ENCODE peak calls at places on chromosomes 6 and 20, in six cellular contexts. F is HFFc6, N is prostate gland, I is GM12865, R is RWPE1, B is endothelial cell. O is an unnamed sample.

GRCh38 chr20:63747622-63748355 is 8.2 kb downstream of the SLC2A4RG start:
- DNase-seq in F (no peak), N (no peak), I (no peak), R (no peak), B (no peak), O (no peak)

GRCh38 chr20:48656661-48657211 is 171.1 kb downstream of the PREX1 start:
- DNase-seq in F (no peak), N (no peak), I (no peak), R (no peak), B (peak; percentile 40), O (no peak)

GRCh38 chr6:29627762-29628418 is 5.1 kb downstream of the GABBR1 start:
- DNase-seq in F (peak; percentile 64), N (peak; percentile 52), I (no peak), R (peak; percentile 48), B (peak; percentile 74), O (peak; percentile 42)

GRCh38 chr6:133555726-133556125 is 314.6 kb downstream of the EYA4 start:
- DNase-seq in F (no peak), N (no peak), I (no peak), R (no peak), B (no peak), O (no peak)

GRCh38 chr20:52103469-52103910 is 88.1 kb downstream of the ZFP64 start:
- DNase-seq in F (peak; percentile 61), N (no peak), I (no peak), R (peak; percentile 22), B (peak; percentile 22), O (no peak)

GRCh38 chr6:15036690-15037245 is 209.1 kb upstream of the JARID2 start:
- DNase-seq in F (no peak), N (no peak), I (no peak), R (no peak), B (no peak), O (peak; percentile 97)

GRCh38 chr6:617485-618100 is 39.3 kb downstream of the HUS1B start:
- DNase-seq in F (no peak), N (peak; percentile 52), I (no peak), R (peak; percentile 17), B (no peak), O (no peak)

GRCh38 chr6:134217110-134217509 is 100.8 kb downstream of the SGK1 start:
- DNase-seq in F (peak; percentile 74), N (no peak), I (no peak), R (no peak), B (no peak), O (no peak)

GRCh38 chr6:14165091-14165490 is 47.5 kb downstream of the CD83 start:
- DNase-seq in F (peak; percentile 76), N (no peak), I (no peak), R (peak; percentile 17), B (no peak), O (no peak)

GRCh38 chr20:8287328-8287727 is 155.3 kb downstream of the PLCB1 start:
- DNase-seq in F (no peak), N (no peak), I (no peak), R (no peak), B (no peak), O (no peak)

GRCh38 chr6:7763896-7764295 is 38.0 kb downstream of the BMP6 start:
- DNase-seq in F (no peak), N (no peak), I (no peak), R (no peak), B (no peak), O (peak; percentile 32)

GRCh38 chr6:37038297-37039198 is 33.1 kb downstream of the FGD2 start:
- DNase-seq in F (no peak), N (no peak), I (no peak), R (no peak), B (no peak), O (peak; percentile 79)

GRCh38 chr6:24448396-24448795 is 41.0 kb downstream of the GPLD1 start:
- DNase-seq in F (no peak), N (no peak), I (no peak), R (no peak), B (no peak), O (no peak)

GRCh38 chr20:59958626-59959025 is 403 bp downstream of the CDH26 start:
- DNase-seq in F (no peak), N (no peak), I (no peak), R (no peak), B (no peak), O (no peak)

GRCh38 chr20:53580376-53581111 is 13.1 kb downstream of the ZNF217 start:
- DNase-seq in F (no peak), N (no peak), I (no peak), R (no peak), B (no peak), O (no peak)

GRCh38 chr20:32114305-32114960 is 4.9 kb downstream of the TM9SF4 start:
- DNase-seq in F (peak; percentile 28), N (no peak), I (no peak), R (no peak), B (no peak), O (no peak)

GRCh38 chr6:81075974-81076373 is 676.5 kb downstream of the TENT5A start:
- DNase-seq in F (no peak), N (no peak), I (peak; percentile 3), R (no peak), B (peak; percentile 14), O (no peak)

GRCh38 chr20:56991516-56991915 is 274.9 kb downstream of the BMP7 start:
- DNase-seq in F (no peak), N (no peak), I (no peak), R (no peak), B (no peak), O (no peak)

GRCh38 chr6:125211352-125211751 is 57.8 kb downstream of the TPD52L1 start:
- DNase-seq in F (no peak), N (no peak), I (no peak), R (no peak), B (no peak), O (no peak)

DNA sequence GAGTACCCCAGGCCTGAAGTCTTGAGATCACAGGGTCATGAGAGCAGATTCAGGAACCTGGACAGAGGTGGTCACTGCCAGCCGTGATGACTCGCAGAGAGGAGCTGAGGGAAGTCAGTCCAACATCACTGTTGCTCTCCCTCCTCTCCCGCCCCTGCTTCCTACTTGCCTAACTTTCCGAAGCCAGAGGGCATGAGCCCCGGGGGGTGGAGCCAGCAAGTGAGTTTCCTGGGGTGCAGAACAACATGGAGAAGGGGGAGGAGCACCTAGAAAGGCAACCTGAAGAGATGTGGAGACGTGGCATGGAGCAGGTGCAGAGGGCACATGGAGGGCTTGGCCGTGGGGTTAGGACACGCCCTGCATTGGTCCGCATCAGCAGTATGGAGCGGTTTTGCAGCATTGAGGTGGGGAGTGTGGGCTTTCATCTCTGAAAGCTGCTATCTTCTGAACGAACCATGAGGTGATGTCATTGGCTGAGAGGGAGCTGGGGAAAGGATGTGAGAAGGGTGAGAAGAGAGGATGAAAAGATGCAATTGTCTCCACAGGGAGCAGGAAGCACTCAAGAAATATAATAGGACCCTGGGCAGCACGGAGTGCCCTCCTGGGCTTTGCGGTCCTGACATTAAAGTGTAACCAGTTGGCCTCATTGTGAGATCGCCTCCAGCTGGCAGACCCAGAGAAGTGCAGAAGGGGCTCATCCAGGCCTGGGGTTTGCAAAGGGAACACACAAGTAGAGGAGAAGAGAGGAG is 25.0 kb downstream of the GDAP1L1 start:
- DNase-seq in F (no peak), N (no peak), I (no peak), R (no peak), B (peak; percentile 19), O (no peak)
- TF ChIP-seq CTCF in F (peak; percentile 31), N (no peak), I (no peak), R (no peak), B (peak; percentile 50), O (no peak)

GRCh38 chr6:34067814-34068213 is 78.1 kb downstream of the GRM4 start:
- DNase-seq in F (no peak), N (no peak), I (peak; percentile 32), R (no peak), B (no peak), O (no peak)
- TF ChIP-seq CTCF in F (peak; percentile 21), N (peak; percentile 13), I (peak; percentile 40), R (no peak), B (no peak), O (no peak)

DNA sequence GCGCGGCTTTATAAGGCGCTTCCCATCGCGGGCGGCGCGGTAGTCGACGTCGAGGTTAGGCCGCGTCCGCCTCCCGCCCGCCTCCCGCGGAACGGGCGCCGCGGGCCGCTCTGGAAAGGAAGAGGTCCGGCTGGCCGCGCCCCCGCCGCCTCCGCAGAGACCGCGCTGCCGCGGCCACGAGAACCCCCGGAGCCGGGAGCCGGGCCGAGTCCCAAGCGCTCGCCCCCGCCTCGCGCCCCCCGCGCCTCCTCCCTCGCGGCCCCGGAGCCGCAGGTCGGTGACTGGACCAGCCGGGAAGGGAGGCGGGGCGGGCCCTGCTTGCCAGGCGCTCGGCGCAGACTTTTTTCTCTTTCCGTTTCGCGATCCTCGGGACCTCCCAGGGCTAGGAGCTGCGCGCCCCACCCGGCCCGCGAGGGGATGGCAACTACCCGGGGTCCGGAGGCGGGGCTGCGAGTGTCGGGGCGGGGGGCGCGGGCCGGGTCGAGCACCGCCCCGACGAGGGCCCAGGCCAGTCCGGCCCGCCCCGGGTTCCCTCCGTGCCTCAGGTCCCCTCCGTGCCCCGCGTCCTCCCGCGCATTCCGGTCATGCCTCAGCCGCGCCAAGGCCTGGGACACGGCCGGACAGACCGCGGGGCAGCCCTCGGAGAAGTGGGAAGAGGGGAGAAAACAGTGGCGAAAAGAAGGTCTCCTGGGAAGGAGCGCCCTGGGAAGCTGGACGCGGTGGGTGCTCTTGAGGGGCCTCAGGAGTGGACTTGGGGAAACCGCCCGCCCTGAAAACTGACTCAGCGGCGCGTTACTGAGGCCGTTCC is 421 bp upstream of the PXDC1 start:
- DNase-seq in F (peak; percentile 90), N (peak; percentile 80), I (peak; percentile 75), R (peak; percentile 82), B (peak; percentile 90), O (peak; percentile 93)
- TF ChIP-seq CTCF in F (peak; percentile 71), N (peak; percentile 39), I (peak; percentile 39), R (peak; percentile 65), B (peak; percentile 70), O (peak; percentile 33)

GRCh38 chr20:46706242-46706641 is 3.2 kb upstream of the SLC2A10 start:
- DNase-seq in F (no peak), N (no peak), I (no peak), R (no peak), B (no peak), O (no peak)

GRCh38 chr20:46710149-46710913 is 882 bp downstream of the SLC2A10 start:
- DNase-seq in F (no peak), N (no peak), I (no peak), R (no peak), B (no peak), O (no peak)

GRCh38 chr20:46709055-46709458 is 392 bp upstream of the SLC2A10 start:
- DNase-seq in F (no peak), N (peak; percentile 61), I (no peak), R (no peak), B (no peak), O (peak; percentile 32)

GRCh38 chr20:46709459-46710148 is at the start of gene SLC2A10:
- DNase-seq in F (peak; percentile 36), N (peak; percentile 55), I (no peak), R (no peak), B (peak; percentile 72), O (peak; percentile 82)

DNA sequence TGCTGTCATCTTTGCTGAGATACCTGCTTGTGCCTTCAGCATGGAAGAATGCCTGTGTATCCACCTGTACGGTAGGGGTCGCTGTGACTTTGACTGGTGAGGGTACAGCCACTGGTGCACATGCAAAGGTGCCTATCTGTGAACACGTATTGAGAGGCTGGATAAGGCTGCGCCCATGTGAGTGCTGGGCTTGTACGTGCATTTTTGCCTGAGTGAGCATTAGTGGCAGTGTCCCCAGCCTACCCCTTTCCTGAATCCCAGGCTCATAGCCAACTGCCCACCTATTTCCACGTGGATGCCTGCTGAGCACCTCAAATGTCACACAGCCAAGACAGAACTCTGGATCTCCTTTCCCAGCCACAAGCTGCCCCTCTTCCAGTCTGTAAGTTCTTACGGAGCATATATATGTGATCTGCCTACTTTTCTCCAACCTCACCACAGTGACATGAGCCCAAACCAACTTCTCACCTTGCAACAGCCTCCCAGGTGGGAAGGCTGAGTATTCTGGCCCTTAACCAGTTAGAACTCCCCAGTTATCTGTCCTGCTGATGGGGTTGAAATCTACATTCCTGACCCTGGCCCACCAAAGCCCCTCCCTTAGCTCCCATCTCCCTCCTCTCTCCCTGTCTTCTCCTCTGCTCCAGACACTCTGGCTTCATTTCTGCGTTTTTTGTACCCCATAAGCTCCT is 1.1 kb upstream of the SLC2A10 start:
- DNase-seq in F (no peak), N (peak; percentile 44), I (no peak), R (no peak), B (no peak), O (peak; percentile 95)
- TF ChIP-seq CTCF in F (peak; percentile 26), N (peak; percentile 28), I (no peak), R (peak; percentile 42), B (peak; percentile 29), O (peak; percentile 79)